ENCODE peak calls at places on chromosomes 11 and 22, in six cellular contexts. Y, F, U, A, K and M are unnamed samples.

GRCh38 chr11:58004664-58005063 is 19.0 kb upstream of the OR9Q1 start:
- DNase-seq in K (peak; percentile 39), U (no peak), F (no peak), Y (no peak), A (no peak), M (no peak)

GRCh38 chr11:17668166-17668565 is 51.2 kb upstream of the MYOD1 start:
- DNase-seq in F (no peak), K (no peak), Y (no peak), U (no peak), A (no peak), M (no peak)

GRCh38 chr11:111447931-111448330 is 64.3 kb downstream of the BTG4 start:
- DNase-seq in A (no peak), K (no peak), U (no peak), Y (no peak), F (no peak), M (no peak)

GRCh38 chr11:128323381-128323780 is 264.0 kb downstream of the ETS1 start:
- DNase-seq in K (peak; percentile 32), U (no peak), F (no peak), Y (peak; percentile 48), A (no peak), M (no peak)

GRCh38 chr22:50425179-50425916 is 49.5 kb downstream of the SBF1 start:
- DNase-seq in K (no peak), A (no peak), Y (no peak), F (no peak), U (no peak), M (peak; percentile 36)

GRCh38 chr22:45007946-45008852 is 1.6 kb downstream of the PHF21B start:
- DNase-seq in Y (no peak), U (no peak), A (no peak), F (no peak), K (peak; percentile 8), M (no peak)

GRCh38 chr11:75576445-75577049 is 14.5 kb downstream of the SERPINH1 start:
- DNase-seq in F (no peak), U (no peak), K (no peak), Y (peak; percentile 63), A (no peak), M (no peak)

GRCh38 chr11:45278721-45279120 is 7.4 kb downstream of the SYT13 start:
- DNase-seq in Y (no peak), U (no peak), A (no peak), K (no peak), F (no peak), M (peak; percentile 12)

GRCh38 chr11:45791524-45791923 is 13.4 kb upstream of the SLC35C1 start:
- DNase-seq in A (no peak), K (no peak), Y (no peak), U (no peak), F (no peak), M (no peak)

GRCh38 chr11:11426226-11426915 is 73.3 kb upstream of the CSNK2A3 start:
- DNase-seq in U (no peak), F (no peak), Y (no peak), A (no peak), K (no peak), M (no peak)

GRCh38 chr22:32909561-32910348 is 108.2 kb downstream of the TIMP3 start:
- DNase-seq in F (no peak), U (no peak), A (no peak), K (no peak), Y (no peak), M (no peak)

GRCh38 chr22:32574397-32574796 is 99.8 kb downstream of the FBXO7 start:
- DNase-seq in U (no peak), K (no peak), A (no peak), F (no peak), Y (no peak), M (no peak)

GRCh38 chr11:45560153-45560934 is 105.1 kb downstream of the CHST1 start:
- DNase-seq in K (peak; percentile 37), U (no peak), A (no peak), Y (no peak), F (no peak), M (no peak)

GRCh38 chr11:128548655-128549255 is 38.6 kb downstream of the ETS1 start:
- DNase-seq in U (no peak), F (no peak), Y (peak; percentile 32), A (no peak), K (peak; percentile 84), M (no peak)

GRCh38 chr11:446886-447285 is 3.2 kb upstream of the PTDSS2 start:
- DNase-seq in A (no peak), U (no peak), K (no peak), F (no peak), Y (no peak), M (no peak)

GRCh38 chr11:13352711-13353110 is 75.1 kb downstream of the BMAL1 start:
- DNase-seq in U (no peak), F (no peak), A (no peak), K (no peak), Y (no peak), M (no peak)

GRCh38 chr11:130181295-130182272 is 22.0 kb downstream of the ST14 start:
- DNase-seq in F (no peak), Y (peak; percentile 83), K (peak; percentile 23), U (no peak), A (no peak), M (peak; percentile 13)

GRCh38 chr11:71078482-71078881 is 173.9 kb downstream of the SHANK2 start:
- DNase-seq in F (no peak), K (no peak), Y (no peak), A (no peak), U (no peak), M (no peak)

GRCh38 chr11:20672575-20672974 is 3.2 kb downstream of the NELL1 start:
- DNase-seq in K (no peak), A (no peak), U (no peak), Y (no peak), F (no peak), M (no peak)

GRCh38 chr11:120977470-120977869 is 46.4 kb upstream of the TBCEL start:
- DNase-seq in U (no peak), A (no peak), F (no peak), Y (peak; percentile 10), K (no peak), M (no peak)

GRCh38 chr22:27476318-27476717 is 325.2 kb downstream of the MN1 start:
- DNase-seq in A (no peak), F (no peak), K (no peak), Y (no peak), U (no peak), M (no peak)

GRCh38 chr11:119320593-119321524 is 3.9 kb upstream of the MCAM start:
- DNase-seq in K (peak; percentile 78), A (no peak), F (no peak), U (no peak), Y (peak; percentile 65), M (no peak)

GRCh38 chr11:47415949-47416472 is 7.6 kb downstream of the SLC39A13 start:
- DNase-seq in Y (peak; percentile 96), F (peak; percentile 87), U (no peak), K (peak; percentile 86), A (peak; percentile 66), M (no peak)

GRCh38 chr11:45217991-45218390 is 68.2 kb downstream of the SYT13 start:
- DNase-seq in F (no peak), U (no peak), K (no peak), A (no peak), Y (peak; percentile 18), M (no peak)

GRCh38 chr22:49300951-49301397 is 526.7 kb downstream of the BRD1 start:
- DNase-seq in K (no peak), A (no peak), F (no peak), U (no peak), Y (no peak), M (no peak)

GRCh38 chr11:60785806-60786361 is 751 bp downstream of the MS4A10 start:
- DNase-seq in A (no peak), K (no peak), U (no peak), F (no peak), Y (peak; percentile 57), M (peak; percentile 56)

GRCh38 chr11:73241300-73241699 is 23.2 kb downstream of the P2RY2 start:
- DNase-seq in Y (no peak), K (no peak), A (no peak), F (no peak), U (no peak), M (no peak)

GRCh38 chr11:108571001-108571400 is 22.6 kb downstream of the EXPH5 start:
- DNase-seq in U (no peak), A (no peak), K (no peak), Y (no peak), F (no peak), M (no peak)

GRCh38 chr11:131609317-131609716 is 238.9 kb downstream of the NTM start:
- DNase-seq in Y (peak; percentile 46), K (no peak), F (peak; percentile 42), U (no peak), A (peak; percentile 36), M (no peak)

GRCh38 chr11:119169272-119169719 is 771 bp downstream of the NLRX1 start:
- DNase-seq in A (no peak), K (peak; percentile 48), F (no peak), Y (no peak), U (no peak), M (no peak)

GRCh38 chr11:12142179-12142578 is 31.8 kb downstream of the MICAL2 start:
- DNase-seq in K (no peak), A (no peak), F (no peak), Y (no peak), U (no peak), M (no peak)